ENCODE peak calls at places on chromosomes 6 and 20, in four cellular contexts. C is pancreas, P is AG08395, A is progenitor cell of endocrine pancreas. S is an unnamed sample.

GRCh38 chr20:43665466-43666176 is 1.3 kb upstream of the MYBL2 start:
- DNase-seq in C (no peak), P (no peak), A (no peak), S (no peak)

GRCh38 chr20:57794600-57795346 is 85.0 kb upstream of the PMEPA1 start:
- DNase-seq in C (no peak), P (peak), A (no peak), S (no peak)

GRCh38 chr20:35502352-35502751 is 27.1 kb downstream of the C20orf173 start:
- DNase-seq in C (no peak), P (no peak), A (no peak), S (no peak)

GRCh38 chr6:20211037-20211940 is 980 bp downstream of the MBOAT1 start:
- DNase-seq in C (no peak), P (no peak), A (no peak), S (peak)

GRCh38 chr6:81308577-81309279 is 443.8 kb downstream of the TENT5A start:
- DNase-seq in C (no peak), P (no peak), A (no peak), S (no peak)

GRCh38 chr6:22558288-22558882 is 11.0 kb upstream of the HDGFL1 start:
- DNase-seq in C (no peak), P (no peak), A (no peak), S (no peak)

GRCh38 chr20:44271915-44272663 is 25.0 kb downstream of the GDAP1L1 start:
- DNase-seq in C (no peak), P (no peak), A (no peak), S (no peak)

GRCh38 chr6:12602951-12603710 is 113.4 kb upstream of the PHACTR1 start:
- DNase-seq in C (no peak), P (peak), A (no peak), S (no peak)

GRCh38 chr6:16956371-16956770 is 145.5 kb upstream of the STMND1 start:
- DNase-seq in C (no peak), P (no peak), A (no peak), S (no peak)

GRCh38 chr6:147793871-147794643 is 285.6 kb downstream of the SAMD5 start:
- DNase-seq in C (no peak), P (no peak), A (no peak), S (no peak)

GRCh38 chr6:2007165-2007564 is 238.2 kb downstream of the GMDS start:
- DNase-seq in C (no peak), P (no peak), A (no peak), S (no peak)

GRCh38 chr20:37378785-37379598 is 33.1 kb downstream of the SRC start:
- DNase-seq in C (peak), P (no peak), A (no peak), S (no peak)

GRCh38 chr6:137928286-137928685 is 61.2 kb downstream of the TNFAIP3 start:
- DNase-seq in C (no peak), P (no peak), A (no peak), S (no peak)

GRCh38 chr6:160519603-160520042 is 144.5 kb downstream of the LPA start:
- DNase-seq in C (no peak), P (no peak), A (no peak), S (peak)

GRCh38 chr6:169211881-169212280 is 41.8 kb downstream of the THBS2 start:
- DNase-seq in C (no peak), P (no peak), A (no peak), S (no peak)

GRCh38 chr6:139909992-139910391 is 535.5 kb upstream of the CITED2 start:
- DNase-seq in C (no peak), P (no peak), A (no peak), S (no peak)

GRCh38 chr6:47169785-47170685 is 127.9 kb upstream of the ADGRF1 start:
- DNase-seq in C (no peak), P (peak), A (no peak), S (no peak)

GRCh38 chr6:27962506-27962905 is 5.5 kb downstream of the OR2B6 start:
- DNase-seq in C (no peak), P (no peak), A (no peak), S (no peak)

GRCh38 chr6:98525860-98526259 is 308.5 kb upstream of the POU3F2 start:
- DNase-seq in C (no peak), P (no peak), A (no peak), S (no peak)

GRCh38 chr6:122553697-122554096 is 56.5 kb upstream of the PKIB start:
- DNase-seq in C (no peak), P (no peak), A (no peak), S (no peak)

GRCh38 chr6:166463363-166464067 is 80.8 kb upstream of the MPC1 start:
- DNase-seq in C (no peak), P (no peak), A (no peak), S (no peak)

GRCh38 chr6:32623693-32624092 is 13.5 kb upstream of the HLA-DQA1 start:
- DNase-seq in C (no peak), P (no peak), A (no peak), S (no peak)

S was measured in T47D.